ENCODE peak calls at places on chromosomes 12 and 14, in four cellular contexts. J is colonic mucosa, B is left ventricle myocardium inferior, W is endodermal cell. M is an unnamed sample. For H3K4me1, the result is how much of the 10 kb centered on the place peaks cover.

GRCh38 chr14:92425101-92425500 is 88.5 kb upstream of the RIN3 start:
- DNase-seq in J (no peak), B (no peak), W (no peak), M (no peak)

GRCh38 chr14:99192823-99193222 is 79.2 kb downstream of the BCL11B start:
- DNase-seq in J (no peak), W (no peak), B (no peak), M (no peak)

GRCh38 chr12:49008943-49009342 is 9.6 kb downstream of the PRKAG1 start:
- DNase-seq in J (no peak), W (no peak), B (no peak), M (no peak)

GRCh38 chr12:2582631-2583616 is 211.8 kb upstream of the FKBP4 start:
- DNase-seq in B (peak), W (peak), J (peak), M (peak)

GRCh38 chr12:121170581-121171260 is 38.0 kb downstream of the P2RX7 start:
- DNase-seq in B (no peak), W (no peak), J (no peak), M (no peak)

GRCh38 chr14:104390221-104390931 is 189.2 kb upstream of the C14orf180 start:
- DNase-seq in J (peak), W (no peak), B (no peak), M (no peak)

GRCh38 chr12:122021822-122022392 is at the start of gene BCL7A:
- DNase-seq in J (peak), W (peak), B (peak), M (peak)

GRCh38 chr12:121248611-121249010 is 38.7 kb downstream of the P2RX4 start:
- DNase-seq in J (no peak), W (no peak), B (no peak), M (peak)

GRCh38 chr14:95998656-95999055 is 40.5 kb upstream of the C14orf132 start:
- DNase-seq in B (no peak), W (no peak), J (no peak), M (no peak)

GRCh38 chr12:69130064-69130463 is 109.3 kb upstream of the CPSF6 start:
- DNase-seq in B (no peak), W (no peak), J (no peak), M (no peak)

GRCh38 chr12:12715459-12716150 is 1.6 kb upstream of the CDKN1B start:
- DNase-seq in W (peak), B (no peak), J (peak), M (peak)

GRCh38 chr14:68188174-68188573 is 368.6 kb downstream of the RAD51B start:
- DNase-seq in W (no peak), B (no peak), J (no peak), M (no peak)

GRCh38 chr14:105554022-105554421 is 27.6 kb downstream of the TMEM121 start:
- DNase-seq in B (no peak), J (no peak), W (no peak), M (no peak)

GRCh38 chr12:13836116-13836515 is 145.3 kb downstream of the GRIN2B start:
- DNase-seq in J (no peak), B (no peak), W (no peak), M (no peak)

GRCh38 chr14:105475269-105475915 is 771 bp downstream of the CRIP2 start:
- DNase-seq in W (peak), J (no peak), B (no peak), M (no peak)

GRCh38 chr12:1528791-1529190 is 65.6 kb downstream of the FBXL14 start:
- DNase-seq in J (no peak), W (peak), B (no peak), M (no peak)

GRCh38 chr14:58796636-58797429 is 159.1 kb downstream of the DACT1 start:
- DNase-seq in B (no peak), W (peak), J (peak), M (no peak)

GRCh38 chr12:4274960-4275868 is 1.7 kb downstream of the CCND2 start:
- DNase-seq in W (no peak), B (no peak), J (peak), M (no peak)

GRCh38 chr12:4274396-4274959 is 916 bp downstream of the CCND2 start:
- DNase-seq in B (no peak), W (peak), J (peak), M (peak)

GRCh38 chr12:4272976-4273650 is 449 bp upstream of the CCND2 start:
- DNase-seq in W (no peak), J (no peak), B (no peak), M (no peak)

GRCh38 chr12:4272014-4272975 is 1.3 kb upstream of the CCND2 start:
- DNase-seq in W (peak), B (peak), J (peak), M (peak)

DNA sequence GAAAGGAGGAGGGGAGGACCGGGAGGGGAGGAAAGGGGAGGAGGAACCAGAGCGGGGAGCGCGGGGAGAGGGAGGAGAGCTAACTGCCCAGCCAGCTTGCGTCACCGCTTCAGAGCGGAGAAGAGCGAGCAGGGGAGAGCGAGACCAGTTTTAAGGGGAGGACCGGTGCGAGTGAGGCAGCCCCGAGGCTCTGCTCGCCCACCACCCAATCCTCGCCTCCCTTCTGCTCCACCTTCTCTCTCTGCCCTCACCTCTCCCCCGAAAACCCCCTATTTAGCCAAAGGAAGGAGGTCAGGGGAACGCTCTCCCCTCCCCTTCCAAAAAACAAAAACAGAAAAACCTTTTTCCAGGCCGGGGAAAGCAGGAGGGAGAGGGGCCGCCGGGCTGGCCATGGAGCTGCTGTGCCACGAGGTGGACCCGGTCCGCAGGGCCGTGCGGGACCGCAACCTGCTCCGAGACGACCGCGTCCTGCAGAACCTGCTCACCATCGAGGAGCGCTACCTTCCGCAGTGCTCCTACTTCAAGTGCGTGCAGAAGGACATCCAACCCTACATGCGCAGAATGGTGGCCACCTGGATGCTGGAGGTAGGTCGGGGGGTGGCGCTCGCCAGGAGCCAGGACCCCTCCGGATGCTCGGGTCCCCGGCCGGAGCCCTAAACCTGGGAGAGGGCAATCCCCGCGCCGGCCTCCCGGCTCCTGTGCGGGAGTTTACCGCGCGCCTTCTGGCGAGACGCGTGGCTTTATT is at the start of gene CCND2:
- DNase-seq in B (peak), J (peak), W (peak), M (peak)
- H3K4me1 ChIP-seq in B (half or more), J (under half), W (under half), M (under half)

DNA sequence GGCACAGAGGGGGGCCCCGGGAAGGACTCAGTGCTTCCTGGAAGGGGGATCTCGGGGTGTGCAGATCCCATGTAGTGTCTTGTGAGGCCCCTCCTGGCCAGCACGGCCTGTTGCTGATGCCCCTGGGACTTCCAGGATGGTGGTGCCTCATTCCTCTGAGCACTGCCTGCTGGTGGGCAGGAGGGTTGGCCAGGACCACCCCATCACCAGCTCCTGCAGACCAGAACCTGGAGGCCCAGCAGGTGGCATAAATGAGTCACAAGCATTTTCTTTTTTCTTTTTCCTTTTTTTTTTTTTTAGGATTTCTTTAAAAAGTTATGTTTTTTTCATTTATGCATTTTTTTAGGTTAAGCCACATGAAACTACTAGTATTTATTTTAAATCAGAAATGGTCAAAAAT is 8.0 kb downstream of the MMP17 start:
- DNase-seq in W (no peak), B (no peak), J (no peak), M (no peak)
- H3K4me3 ChIP-seq in W (no peak), B (no peak), J (no peak), M (no peak)

DNA sequence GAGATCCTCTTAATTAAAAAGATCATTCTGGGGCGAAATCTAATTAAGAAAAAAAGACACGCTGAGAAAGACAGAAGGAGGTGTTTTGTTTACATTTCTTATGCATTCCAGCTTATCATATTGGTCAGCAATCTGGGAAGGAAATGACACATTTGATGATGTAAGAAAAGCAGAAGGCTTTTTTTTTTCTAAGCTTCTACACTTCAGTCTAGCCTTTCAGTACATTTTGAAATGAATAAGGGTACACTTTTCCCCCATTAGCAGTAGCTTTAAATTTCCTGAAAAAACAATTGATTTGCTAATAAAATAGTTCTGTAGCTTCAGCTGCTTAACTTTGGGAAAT is 5.9 kb upstream of the GSC start:
- DNase-seq in B (no peak), W (no peak), J (no peak), M (no peak)
- H3K4me1 ChIP-seq in B (under half), W (under half), J (under half), M (under half)

GRCh38 chr14:51525705-51526104 is 126.0 kb upstream of the FRMD6 start:
- DNase-seq in B (no peak), J (no peak), W (no peak), M (no peak)
- H3K4me3 ChIP-seq in B (no peak), J (no peak), W (no peak), M (no peak)